ENCODE peak calls at places on chromosomes 12 and 14, in eight cellular contexts. S, G, J, P, L, W, N and I are unnamed samples.

GRCh38 chr12:114440450-114441383 is 34.8 kb upstream of the TBX5 start:
- DNase-seq in S (no peak), G (no peak), J (no peak), P (no peak), L (no peak), W (peak; percentile 44), N (no peak), I (no peak)

GRCh38 chr12:99611117-99611516 is 36.4 kb upstream of the GARIN6 start:
- DNase-seq in S (no peak), G (no peak), J (no peak), P (no peak), L (no peak), W (peak; percentile 36), N (peak; percentile 21), I (no peak)

GRCh38 chr12:93142881-93143280 is 213.8 kb upstream of the EEA1 start:
- DNase-seq in S (no peak), G (no peak), J (no peak), P (no peak), L (no peak), W (no peak), N (no peak), I (no peak)

GRCh38 chr14:95236221-95236620 is 78.9 kb upstream of the DICER1 start:
- DNase-seq in S (no peak), G (no peak), J (no peak), P (no peak), L (no peak), W (no peak), N (no peak), I (no peak)

GRCh38 chr12:91177380-91177779 is 5.2 kb downstream of the DCN start:
- DNase-seq in S (no peak), G (no peak), J (no peak), P (no peak), L (no peak), W (peak; percentile 33), N (no peak), I (no peak)

GRCh38 chr14:85024931-85025330 is 505.0 kb upstream of the FLRT2 start:
- DNase-seq in S (no peak), G (no peak), J (no peak), P (no peak), L (no peak), W (peak; percentile 1), N (no peak), I (no peak)

GRCh38 chr12:68138480-68138879 is 21.1 kb downstream of the IFNG start:
- DNase-seq in S (no peak), G (no peak), J (no peak), P (no peak), L (no peak), W (no peak), N (no peak), I (no peak)

GRCh38 chr12:50618864-50619609 is 114.3 kb downstream of the DIP2B start:
- DNase-seq in S (peak; percentile 45), G (no peak), J (no peak), P (peak; percentile 92), L (peak; percentile 38), W (no peak), N (peak; percentile 81), I (peak; percentile 91)

GRCh38 chr12:31119531-31120211 is 46.0 kb downstream of the DDX11 start:
- DNase-seq in S (no peak), G (no peak), J (no peak), P (no peak), L (no peak), W (no peak), N (no peak), I (no peak)

GRCh38 chr12:76446090-76446489 is 97.9 kb upstream of the BBS10 start:
- DNase-seq in S (no peak), G (no peak), J (no peak), P (no peak), L (no peak), W (no peak), N (no peak), I (no peak)

GRCh38 chr14:94144765-94145164 is 15.4 kb upstream of the IFI27L2 start:
- DNase-seq in S (peak; percentile 15), G (no peak), J (no peak), P (no peak), L (no peak), W (no peak), N (no peak), I (no peak)

GRCh38 chr14:89624500-89625156 is 207.6 kb upstream of the FOXN3 start:
- DNase-seq in S (peak; percentile 58), G (no peak), J (no peak), P (no peak), L (no peak), W (no peak), N (no peak), I (no peak)

GRCh38 chr12:51377099-51377984 is 13.9 kb downstream of the GALNT6 start:
- DNase-seq in S (peak; percentile 39), G (no peak), J (no peak), P (no peak), L (no peak), W (no peak), N (no peak), I (no peak)

GRCh38 chr14:65281991-65282908 is 130.3 kb upstream of the FUT8 start:
- DNase-seq in S (peak; percentile 38), G (no peak), J (no peak), P (peak; percentile 83), L (no peak), W (peak; percentile 77), N (peak; percentile 71), I (no peak)

GRCh38 chr14:23095196-23096108 is at the start of gene C14orf119:
- DNase-seq in S (peak; percentile 100), G (no peak), J (peak; percentile 90), P (peak; percentile 100), L (peak; percentile 100), W (peak; percentile 100), N (peak; percentile 98), I (peak; percentile 98)

GRCh38 chr14:75831455-75831854 is 150.3 kb downstream of the TGFB3 start:
- DNase-seq in S (peak; percentile 75), G (peak; percentile 58), J (no peak), P (peak; percentile 41), L (no peak), W (peak; percentile 78), N (peak; percentile 48), I (peak; percentile 92)

GRCh38 chr14:88834883-88835431 is 10.5 kb downstream of the TTC8 start:
- DNase-seq in S (peak; percentile 84), G (no peak), J (no peak), P (peak; percentile 17), L (no peak), W (peak; percentile 76), N (peak; percentile 29), I (no peak)

GRCh38 chr12:12788131-12788530 is 2.7 kb downstream of the APOLD1 start:
- DNase-seq in S (no peak), G (no peak), J (no peak), P (no peak), L (peak; percentile 23), W (peak; percentile 23), N (no peak), I (no peak)

GRCh38 chr14:55052259-55052930 is 948 bp downstream of the MAPK1IP1L start:
- DNase-seq in S (peak; percentile 51), G (no peak), J (peak; percentile 20), P (no peak), L (no peak), W (peak; percentile 64), N (no peak), I (no peak)

GRCh38 chr12:52190860-52191729 is 719 bp downstream of the KRT80 start:
- DNase-seq in S (no peak), G (no peak), J (no peak), P (peak; percentile 80), L (no peak), W (peak; percentile 47), N (no peak), I (no peak)

GRCh38 chr12:62772556-62772955 is 162.4 kb downstream of the PPM1H start:
- DNase-seq in S (no peak), G (no peak), J (no peak), P (peak; percentile 75), L (no peak), W (peak; percentile 22), N (peak; percentile 79), I (no peak)

GRCh38 chr12:30725739-30726138 is 29.0 kb downstream of the CAPRIN2 start:
- DNase-seq in S (peak; percentile 85), G (no peak), J (no peak), P (peak; percentile 70), L (no peak), W (peak; percentile 86), N (peak; percentile 62), I (no peak)

GRCh38 chr12:115640929-115641328 is 636.6 kb downstream of the MED13L start:
- DNase-seq in S (no peak), G (no peak), J (no peak), P (peak; percentile 3), L (no peak), W (peak; percentile 72), N (no peak), I (no peak)